ENCODE peak calls at places on chromosomes 5 and 9, in four cellular contexts. One of them, this sample, is unnamed.
A peak's percentile ranks its signal among the peaks of the same experiment; 100 is the strongest.

GRCh38 chr9:87675906-87676515 is 49.9 kb upstream of the CTSL start:
- DNase-seq in EH: no peak
- DNase-seq in astrocyte of the cerebellum: no peak
- DNase-seq in HT-29: no peak
- DNase-seq in this sample: no peak

GRCh38 chr9:86351897-86352296 is 2.3 kb downstream of the TUT7 start:
- DNase-seq in EH: no peak
- DNase-seq in astrocyte of the cerebellum: no peak
- DNase-seq in HT-29: no peak
- DNase-seq in this sample: no peak

GRCh38 chr5:149775785-149776184 is 45.7 kb downstream of the PPARGC1B start:
- DNase-seq in EH: peak; percentile 57
- DNase-seq in astrocyte of the cerebellum: no peak
- DNase-seq in HT-29: peak; percentile 33
- DNase-seq in this sample: no peak

GRCh38 chr5:133775584-133776304 is 163.4 kb upstream of the FSTL4 start:
- DNase-seq in EH: no peak
- DNase-seq in astrocyte of the cerebellum: no peak
- DNase-seq in HT-29: no peak
- DNase-seq in this sample: no peak

GRCh38 chr9:20041717-20042116 is 252.9 kb upstream of the SLC24A2 start:
- DNase-seq in EH: no peak
- DNase-seq in astrocyte of the cerebellum: no peak
- DNase-seq in HT-29: no peak
- DNase-seq in this sample: no peak

GRCh38 chr9:4620881-4621555 is 41.1 kb upstream of the PLPP6 start:
- DNase-seq in EH: peak; percentile 52
- DNase-seq in astrocyte of the cerebellum: peak; percentile 22
- DNase-seq in HT-29: no peak
- DNase-seq in this sample: no peak

GRCh38 chr5:156326718-156327259 is at the start of gene SGCD:
- DNase-seq in EH: peak; percentile 94
- DNase-seq in astrocyte of the cerebellum: peak; percentile 55
- DNase-seq in HT-29: no peak
- DNase-seq in this sample: no peak

GRCh38 chr9:32570262-32570661 is 2.7 kb downstream of the NDUFB6 start:
- DNase-seq in EH: no peak
- DNase-seq in astrocyte of the cerebellum: no peak
- DNase-seq in HT-29: no peak
- DNase-seq in this sample: no peak

GRCh38 chr9:87350915-87351314 is 146.8 kb upstream of the DAPK1 start:
- DNase-seq in EH: peak; percentile 54
- DNase-seq in astrocyte of the cerebellum: no peak
- DNase-seq in HT-29: no peak
- DNase-seq in this sample: no peak

GRCh38 chr5:57303985-57304384 is 130.1 kb downstream of the GPBP1 start:
- DNase-seq in EH: no peak
- DNase-seq in astrocyte of the cerebellum: no peak
- DNase-seq in HT-29: no peak
- DNase-seq in this sample: no peak

GRCh38 chr5:157606046-157606445 is 30.5 kb upstream of the ADAM19 start:
- DNase-seq in EH: peak; percentile 49
- DNase-seq in astrocyte of the cerebellum: no peak
- DNase-seq in HT-29: no peak
- DNase-seq in this sample: no peak

GRCh38 chr5:157596449-157596848 is 20.9 kb upstream of the ADAM19 start:
- DNase-seq in EH: no peak
- DNase-seq in astrocyte of the cerebellum: no peak
- DNase-seq in HT-29: no peak
- DNase-seq in this sample: no peak

GRCh38 chr5:154260224-154260859 is 69.8 kb downstream of the GALNT10 start:
- DNase-seq in EH: peak; percentile 39
- DNase-seq in astrocyte of the cerebellum: no peak
- DNase-seq in HT-29: no peak
- DNase-seq in this sample: no peak

GRCh38 chr5:171431251-171431777 is 11.9 kb downstream of the FGF18 start:
- DNase-seq in EH: no peak
- DNase-seq in astrocyte of the cerebellum: no peak
- DNase-seq in HT-29: no peak
- DNase-seq in this sample: no peak

GRCh38 chr5:16051246-16051645 is 128.3 kb downstream of the MARCHF11 start:
- DNase-seq in EH: peak; percentile 65
- DNase-seq in astrocyte of the cerebellum: no peak
- DNase-seq in HT-29: no peak
- DNase-seq in this sample: no peak